ENCODE peak calls at places on chromosomes 6 and 20, in ten cellular contexts. M, V, N, P, J, S, W, E, T and U are unnamed samples.

GRCh38 chr6:136405410-136406029 is 115.9 kb upstream of the BCLAF1 start:
- DNase-seq in V (no peak), M (no peak), J (no peak), W (no peak), N (no peak), P (no peak), S (no peak), T (no peak), E (no peak), U (no peak)

GRCh38 chr6:47308674-47309325 is 905 bp downstream of the TNFRSF21 start:
- DNase-seq in N (peak), M (no peak), S (peak), E (no peak), P (no peak), J (peak), T (peak), W (no peak), V (no peak), U (no peak)

GRCh38 chr20:753897-754635 is 14.2 kb downstream of the SLC52A3 start:
- DNase-seq in W (no peak), S (no peak), T (no peak), M (no peak), N (no peak), E (no peak), V (no peak), P (no peak), J (no peak), U (no peak)

GRCh38 chr6:21831531-21832291 is 238.2 kb downstream of the SOX4 start:
- DNase-seq in P (no peak), J (no peak), T (peak), N (peak), M (no peak), S (no peak), V (no peak), E (no peak), W (no peak), U (peak)

GRCh38 chr6:36662827-36663256 is 15.7 kb upstream of the CDKN1A start:
- DNase-seq in T (no peak), E (no peak), J (no peak), W (no peak), N (no peak), V (no peak), S (no peak), M (no peak), P (peak), U (no peak)

GRCh38 chr6:54860739-54861138 is 14.2 kb downstream of the FAM83B start:
- DNase-seq in N (peak), P (no peak), V (no peak), E (no peak), T (peak), W (no peak), S (no peak), J (no peak), M (peak), U (no peak)

GRCh38 chr6:167350731-167351655 is 26.1 kb downstream of the TTLL2 start:
- DNase-seq in S (peak), T (peak), W (peak), V (peak), J (peak), M (peak), E (no peak), N (peak), P (no peak), U (no peak)

GRCh38 chr20:38624084-38624483 is 22.5 kb downstream of the ARHGAP40 start:
- DNase-seq in E (no peak), P (no peak), N (no peak), V (no peak), J (no peak), W (no peak), M (no peak), T (no peak), S (no peak), U (no peak)

GRCh38 chr6:116369540-116370327 is 1.0 kb upstream of the DSE start:
- DNase-seq in N (no peak), P (no peak), E (no peak), J (no peak), T (no peak), W (peak), V (no peak), S (no peak), M (no peak), U (no peak)

GRCh38 chr20:36093025-36093803 is 61.3 kb upstream of the EPB41L1 start:
- DNase-seq in W (peak), V (no peak), J (no peak), E (no peak), S (peak), T (peak), N (peak), P (no peak), M (no peak), U (no peak)

GRCh38 chr6:106474476-106474875 is 114.0 kb downstream of the CRYBG1 start:
- DNase-seq in V (no peak), W (no peak), E (no peak), J (no peak), N (no peak), P (no peak), S (no peak), T (no peak), M (no peak), U (no peak)

GRCh38 chr6:140078552-140079126 is 704.2 kb upstream of the CITED2 start:
- DNase-seq in T (peak), V (no peak), M (peak), N (no peak), S (no peak), J (no peak), E (peak), P (no peak), W (no peak), U (no peak)

GRCh38 chr20:37349517-37350491 is 3.9 kb downstream of the SRC start:
- DNase-seq in M (no peak), J (no peak), N (no peak), T (peak), E (no peak), S (no peak), P (no peak), W (no peak), V (no peak), U (no peak)

GRCh38 chr6:113558966-113559365 is 298.2 kb upstream of the MARCKS start:
- DNase-seq in M (no peak), E (no peak), W (no peak), V (no peak), S (no peak), J (no peak), P (no peak), T (peak), N (peak), U (no peak)

GRCh38 chr6:1477432-1478090 is 88.2 kb downstream of the FOXF2 start:
- DNase-seq in T (no peak), V (no peak), P (no peak), J (no peak), M (peak), E (no peak), N (no peak), S (no peak), W (no peak), U (no peak)

GRCh38 chr20:37777012-37777411 is 83.2 kb downstream of the CTNNBL1 start:
- DNase-seq in E (no peak), N (no peak), S (no peak), M (no peak), J (no peak), V (no peak), T (no peak), W (no peak), P (no peak), U (no peak)

GRCh38 chr6:166561766-166562165 is 24.7 kb downstream of the RAMACL start:
- DNase-seq in J (no peak), M (no peak), T (no peak), N (no peak), S (no peak), E (no peak), V (no peak), P (peak), W (no peak), U (no peak)

GRCh38 chr6:144063744-144064401 is 31.5 kb downstream of the SF3B5 start:
- DNase-seq in T (peak), M (no peak), W (peak), P (peak), S (peak), V (peak), J (peak), N (peak), E (no peak), U (no peak)

GRCh38 chr20:50191065-50191565 is 485 bp downstream of the CEBPB start:
- DNase-seq in T (peak), W (peak), E (no peak), V (no peak), M (no peak), P (no peak), N (peak), S (no peak), J (no peak), U (no peak)

GRCh38 chr20:6051505-6051904 is 2.4 kb downstream of the LRRN4 start:
- DNase-seq in S (no peak), W (no peak), T (peak), E (peak), P (peak), N (peak), V (no peak), J (no peak), M (no peak), U (peak)

GRCh38 chr20:16942702-16943101 is 194.5 kb downstream of the OTOR start:
- DNase-seq in W (no peak), M (no peak), N (no peak), P (peak), E (no peak), T (no peak), J (no peak), V (no peak), S (no peak), U (no peak)

GRCh38 chr20:51772236-51772635 is 4.0 kb upstream of the ATP9A start:
- DNase-seq in V (no peak), J (no peak), N (no peak), S (no peak), M (no peak), E (no peak), P (no peak), T (no peak), W (no peak), U (no peak)

GRCh38 chr20:51534764-51535386 is 7.6 kb downstream of the NFATC2 start:
- DNase-seq in E (no peak), N (no peak), J (no peak), M (no peak), P (no peak), S (no peak), W (no peak), T (no peak), V (no peak), U (no peak)

GRCh38 chr6:87436435-87436834 is 28.7 kb downstream of the CFAP206 start:
- DNase-seq in T (peak), E (peak), S (no peak), J (peak), N (peak), M (peak), P (peak), W (peak), V (no peak), U (peak)

GRCh38 chr6:148463671-148464070 is 121.0 kb downstream of the SASH1 start:
- DNase-seq in P (no peak), S (no peak), J (no peak), T (no peak), V (no peak), M (peak), W (no peak), E (no peak), N (no peak), U (no peak)

GRCh38 chr6:151317206-151317994 is 74.0 kb downstream of the ZBTB2 start:
- DNase-seq in P (no peak), S (no peak), T (peak), N (no peak), M (no peak), W (no peak), J (no peak), V (no peak), E (no peak), U (peak)

GRCh38 chr6:87291879-87292278 is 30.5 kb upstream of the SMIM8 start:
- DNase-seq in T (no peak), W (no peak), E (no peak), M (no peak), V (no peak), N (no peak), S (no peak), P (no peak), J (no peak), U (no peak)

GRCh38 chr6:97865612-97866011 is 582.6 kb upstream of the MMS22L start:
- DNase-seq in J (no peak), P (no peak), T (no peak), S (no peak), N (no peak), E (no peak), M (no peak), W (no peak), V (no peak), U (no peak)

GRCh38 chr6:52403627-52404026 is 16.5 kb upstream of the EFHC1 start:
- DNase-seq in P (no peak), S (no peak), V (no peak), M (no peak), E (no peak), T (peak), W (no peak), J (no peak), N (no peak), U (no peak)

GRCh38 chr6:117740605-117741004 is 65.3 kb downstream of the NUS1 start:
- DNase-seq in T (no peak), S (no peak), E (no peak), J (no peak), V (no peak), N (no peak), W (no peak), P (no peak), M (no peak), U (no peak)